ENCODE peak calls at places on chromosomes 12 and 14, in four cellular contexts. Y, Q, K and M are unnamed samples.

GRCh38 chr12:104736307-104736706 is 221.8 kb downstream of the SLC41A2 start:
- DNase-seq in Q (no peak), K (no peak), Y (no peak), M (no peak)

GRCh38 chr14:38238332-38238731 is 17.6 kb downstream of the CLEC14A start:
- DNase-seq in Y (no peak), Q (no peak), K (no peak), M (no peak)

GRCh38 chr12:49868449-49868848 is 25.5 kb upstream of the BCDIN3D start:
- DNase-seq in K (no peak), Y (no peak), Q (no peak), M (peak)

GRCh38 chr14:24915403-24915921 is 134.5 kb downstream of the STXBP6 start:
- DNase-seq in Q (no peak), Y (no peak), K (no peak), M (no peak)

GRCh38 chr14:68638817-68639517 is 153.9 kb downstream of the ZFP36L1 start:
- DNase-seq in K (no peak), Y (no peak), Q (no peak), M (peak)

GRCh38 chr12:49974677-49975369 is 2.1 kb downstream of the AQP6 start:
- DNase-seq in Q (no peak), K (no peak), Y (no peak), M (no peak)

GRCh38 chr14:65077318-65077717 is 25.0 kb downstream of the MAX start:
- DNase-seq in K (no peak), Q (no peak), Y (no peak), M (peak)

GRCh38 chr14:33508663-33509062 is 442.2 kb downstream of the EGLN3 start:
- DNase-seq in K (no peak), Y (no peak), Q (no peak), M (no peak)

GRCh38 chr14:23910876-23911210 is 42.7 kb upstream of the DHRS4 start:
- DNase-seq in K (no peak), Q (no peak), Y (no peak), M (no peak)

GRCh38 chr12:3772380-3772779 is 19.5 kb upstream of the CRACR2A start:
- DNase-seq in Y (no peak), K (no peak), Q (no peak), M (no peak)

GRCh38 chr12:110744176-110744575 is 1.5 kb upstream of the PPP1CC start:
- DNase-seq in K (no peak), Y (no peak), Q (no peak), M (no peak)

GRCh38 chr12:109793411-109793810 is 39.8 kb downstream of the TRPV4 start:
- DNase-seq in Y (no peak), Q (no peak), K (no peak), M (no peak)

GRCh38 chr12:110717037-110717436 is 25.7 kb downstream of the PPP1CC start:
- DNase-seq in Q (no peak), K (no peak), Y (no peak), M (no peak)

GRCh38 chr12:19150273-19150895 is 20.9 kb downstream of the PLEKHA5 start:
- DNase-seq in Y (peak), K (no peak), Q (no peak), M (no peak)